ENCODE peak calls at places on chromosomes 5 and 9, in four cellular contexts. G is K562, H is HepG2, A is GM12878. Q is an unnamed sample.

GRCh38 chr9:98869866-98870265 is 62.4 kb downstream of the GALNT12 start:
- DNase-seq in G (no peak), H (no peak), A (no peak), Q (no peak)

GRCh38 chr5:113984928-113985327 is 376.9 kb upstream of the KCNN2 start:
- DNase-seq in G (no peak), H (no peak), A (no peak), Q (no peak)

GRCh38 chr9:96376926-96377874 is 6.3 kb downstream of the SLC35D2 start:
- DNase-seq in G (no peak), H (peak; percentile 39), A (no peak), Q (peak; percentile 37)

GRCh38 chr9:133116346-133117231 is 4.5 kb downstream of the RALGDS start:
- DNase-seq in G (no peak), H (no peak), A (no peak), Q (no peak)

GRCh38 chr9:137719194-137719593 is 100.4 kb downstream of the EHMT1 start:
- DNase-seq in G (no peak), H (no peak), A (no peak), Q (no peak)

GRCh38 chr5:140630296-140630695 is 2.7 kb downstream of the CD14 start:
- DNase-seq in G (no peak), H (no peak), A (no peak), Q (no peak)

GRCh38 chr5:157456301-157456700 is 3.7 kb upstream of the NIPAL4 start:
- DNase-seq in G (no peak), H (no peak), A (no peak), Q (no peak)

GRCh38 chr5:148166550-148167283 is 1.6 kb upstream of the SPINK14 start:
- DNase-seq in G (no peak), H (no peak), A (no peak), Q (no peak)

GRCh38 chr5:163260961-163261360 is 176.4 kb upstream of the CCNG1 start:
- DNase-seq in G (no peak), H (no peak), A (no peak), Q (no peak)

GRCh38 chr5:133669472-133669871 is 57.1 kb upstream of the FSTL4 start:
- DNase-seq in G (no peak), H (no peak), A (no peak), Q (no peak)

GRCh38 chr9:107174441-107174840 is 108.6 kb upstream of the RAD23B start:
- DNase-seq in G (no peak), H (no peak), A (no peak), Q (no peak)

GRCh38 chr9:122342323-122343050 is 28.3 kb upstream of the PTGS1 start:
- DNase-seq in G (no peak), H (no peak), A (no peak), Q (no peak)

GRCh38 chr9:68455436-68455835 is 85.2 kb downstream of the TMEM252 start:
- DNase-seq in G (no peak), H (no peak), A (no peak), Q (no peak)

GRCh38 chr9:91187965-91188344 is 173.8 kb downstream of the AUH start:
- DNase-seq in G (no peak), H (no peak), A (no peak), Q (no peak)
- TF ChIP-seq FOXM1 in G (no peak), H (no peak), A (no peak), Q (no peak)

DNA sequence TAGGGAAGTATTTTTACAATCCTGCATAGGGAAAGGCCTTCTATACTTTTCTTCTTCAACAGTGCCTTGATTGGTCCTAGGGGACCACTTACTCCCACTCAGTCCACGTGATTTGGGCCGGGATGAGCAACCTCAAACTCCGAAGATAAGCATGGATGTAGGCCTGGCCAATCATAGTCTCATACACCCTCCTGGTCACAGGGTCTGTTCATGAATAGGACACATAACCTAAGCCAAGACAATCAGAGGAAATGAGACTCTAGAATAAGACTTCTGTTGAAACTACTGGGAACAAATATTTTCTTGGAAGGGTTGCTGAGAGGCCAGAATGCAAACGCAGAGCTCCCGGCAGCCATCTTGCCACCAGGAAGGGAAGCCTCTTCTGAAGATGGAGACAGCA is 68.1 kb downstream of the ARL15 start:
- DNase-seq in G (no peak), H (no peak), A (no peak), Q (no peak)
- TF ChIP-seq SP1 in G (no peak), H (no peak), A (no peak), Q (no peak)

DNA sequence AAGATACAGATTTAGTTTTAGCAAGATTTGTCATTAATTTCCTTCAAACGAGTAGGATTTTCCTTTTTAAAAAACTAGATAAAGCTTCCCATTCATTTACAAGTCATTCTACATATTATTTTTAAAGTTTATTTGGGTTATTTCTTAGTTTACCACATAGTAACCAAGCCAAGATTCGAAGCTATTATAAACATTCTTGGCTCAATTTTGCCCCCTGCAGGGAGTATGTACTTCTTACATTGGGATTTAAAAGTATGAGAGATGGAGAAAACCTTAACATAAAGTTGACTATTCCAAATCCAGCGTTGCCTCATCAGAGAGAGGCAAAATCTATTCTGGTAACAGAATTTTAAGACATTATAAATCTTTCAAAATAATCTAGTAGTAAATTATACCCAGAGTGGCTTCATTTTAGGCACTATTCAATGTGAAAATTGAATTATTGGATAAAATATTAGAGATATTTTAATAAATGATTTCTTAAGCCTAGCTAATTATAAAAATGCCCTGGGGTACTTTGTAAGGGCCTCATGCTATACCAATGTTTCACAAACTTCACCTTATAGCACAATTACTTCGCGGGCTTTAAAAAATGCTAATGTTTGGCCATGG is 39.1 kb downstream of the FBN2 start:
- DNase-seq in G (peak; percentile 9), H (no peak), A (no peak), Q (peak; percentile 9)
- TF ChIP-seq FOXM1 in G (no peak), H (no peak), A (no peak), Q (no peak)

GRCh38 chr9:33172256-33172678 is 5.1 kb upstream of the B4GALT1 start:
- DNase-seq in G (no peak), H (peak; percentile 79), A (no peak), Q (no peak)

GRCh38 chr9:33168941-33169544 is 1.9 kb upstream of the B4GALT1 start:
- DNase-seq in G (no peak), H (no peak), A (no peak), Q (no peak)

GRCh38 chr9:33167949-33168535 is 906 bp upstream of the B4GALT1 start:
- DNase-seq in G (no peak), H (no peak), A (no peak), Q (no peak)

GRCh38 chr9:33172735-33173238 is 5.7 kb upstream of the B4GALT1 start:
- DNase-seq in G (no peak), H (peak; percentile 72), A (no peak), Q (no peak)

GRCh38 chr9:33170464-33171156 is 3.5 kb upstream of the B4GALT1 start:
- DNase-seq in G (no peak), H (no peak), A (no peak), Q (no peak)
- TF ChIP-seq SP1 in G (no peak), H (no peak), A (no peak), Q (no peak)

GRCh38 chr5:179167871-179168451 is 107.8 kb downstream of the ZNF354C start:
- DNase-seq in G (no peak), H (no peak), A (no peak), Q (no peak)
- TF ChIP-seq FOXM1 in G (no peak), H (no peak), A (no peak), Q (no peak)

GRCh38 chr9:3467593-3468219 is 58.1 kb downstream of the RFX3 start:
- DNase-seq in G (peak; percentile 9), H (peak; percentile 63), A (no peak), Q (peak; percentile 42)
- TF ChIP-seq SP1 in G (no peak), H (no peak), A (no peak), Q (no peak)

DNA sequence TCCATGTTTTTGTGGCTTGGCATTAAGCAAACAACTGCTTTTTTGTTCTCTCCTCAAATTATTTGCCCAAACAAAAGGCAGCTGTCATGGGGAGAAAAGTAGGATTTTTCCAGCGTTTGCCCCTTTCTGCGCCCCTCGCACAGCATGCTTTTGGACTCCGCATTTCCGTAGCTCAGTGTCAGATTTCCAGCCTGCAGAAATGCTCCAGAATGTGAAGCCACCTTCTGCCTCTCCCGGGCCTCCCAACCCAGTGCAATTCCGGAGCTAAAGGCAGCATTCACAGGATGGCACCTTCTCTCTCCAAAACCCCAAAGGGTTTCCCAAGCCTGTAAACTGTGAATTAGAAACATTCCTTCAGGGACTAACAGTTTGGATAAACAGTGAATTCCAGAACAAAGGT is 553.4 kb downstream of the CCDC171 start:
- DNase-seq in G (no peak), H (no peak), A (no peak), Q (no peak)
- TF ChIP-seq FOXM1 in G (no peak), H (no peak), A (no peak), Q (no peak)

DNA sequence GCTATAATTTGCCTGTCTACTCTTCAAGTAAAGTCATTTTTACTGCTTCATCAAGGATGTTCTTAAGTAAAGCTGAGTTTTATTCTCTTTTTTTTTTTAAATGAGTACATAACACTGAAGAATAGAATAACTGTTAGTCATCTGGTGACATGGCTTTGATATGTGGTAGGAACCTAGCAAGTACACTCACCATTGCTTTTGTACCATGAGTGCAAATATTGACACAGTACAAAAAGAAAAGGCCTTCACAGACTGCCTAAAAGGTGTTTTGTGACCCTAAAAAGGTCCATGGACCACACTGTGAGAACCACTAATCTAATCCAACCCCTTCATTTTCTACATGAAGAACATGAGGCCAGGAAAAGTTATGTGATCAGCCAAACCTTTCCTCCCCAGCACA is 55.0 kb downstream of the ECPAS start:
- DNase-seq in G (no peak), H (peak; percentile 85), A (no peak), Q (no peak)
- TF ChIP-seq SP1 in G (no peak), H (no peak), A (no peak), Q (no peak)